ENCODE peak calls at places on chromosomes 12 and 14, in ten cellular contexts. One of them, this sample, is unnamed.

GRCh38 chr12:124738636-124739467 is 124.8 kb downstream of the SCARB1 start:
- DNase-seq in SK-MEL-5: no peak
- DNase-seq in fibroblast of the aortic adventitia: no peak
- DNase-seq in midbrain: no peak
- DNase-seq in brain pericyte: no peak
- DNase-seq in right lobe of liver: no peak
- DNase-seq in amygdala: no peak
- DNase-seq in cardiac fibroblast: no peak
- DNase-seq in hypothalamus: no peak
- DNase-seq in naive thymus-derived CD4-positive, alpha-beta T cell: no peak
- DNase-seq in this sample: peak

GRCh38 chr14:100827751-100828447 is 2.0 kb downstream of the MEG3 start:
- DNase-seq in SK-MEL-5: no peak
- DNase-seq in right lobe of liver: no peak
- DNase-seq in hypothalamus: no peak
- DNase-seq in naive thymus-derived CD4-positive, alpha-beta T cell: no peak
- DNase-seq in cardiac fibroblast: peak
- DNase-seq in midbrain: peak
- DNase-seq in fibroblast of the aortic adventitia: peak
- DNase-seq in amygdala: peak
- DNase-seq in brain pericyte: peak
- DNase-seq in this sample: no peak

GRCh38 chr14:52790756-52791203 is 627 bp downstream of the GNPNAT1 start:
- DNase-seq in midbrain: no peak
- DNase-seq in right lobe of liver: no peak
- DNase-seq in hypothalamus: no peak
- DNase-seq in SK-MEL-5: no peak
- DNase-seq in cardiac fibroblast: no peak
- DNase-seq in brain pericyte: no peak
- DNase-seq in naive thymus-derived CD4-positive, alpha-beta T cell: no peak
- DNase-seq in fibroblast of the aortic adventitia: no peak
- DNase-seq in amygdala: no peak
- DNase-seq in this sample: no peak

GRCh38 chr14:50932592-50933500 is 11.4 kb downstream of the PYGL start:
- DNase-seq in cardiac fibroblast: no peak
- DNase-seq in fibroblast of the aortic adventitia: no peak
- DNase-seq in naive thymus-derived CD4-positive, alpha-beta T cell: no peak
- DNase-seq in midbrain: no peak
- DNase-seq in SK-MEL-5: no peak
- DNase-seq in brain pericyte: no peak
- DNase-seq in hypothalamus: no peak
- DNase-seq in amygdala: no peak
- DNase-seq in right lobe of liver: no peak
- DNase-seq in this sample: no peak

GRCh38 chr14:50233335-50234250 is 2.2 kb upstream of the SOS2 start:
- DNase-seq in brain pericyte: no peak
- DNase-seq in midbrain: no peak
- DNase-seq in naive thymus-derived CD4-positive, alpha-beta T cell: no peak
- DNase-seq in cardiac fibroblast: no peak
- DNase-seq in amygdala: no peak
- DNase-seq in right lobe of liver: no peak
- DNase-seq in fibroblast of the aortic adventitia: no peak
- DNase-seq in SK-MEL-5: no peak
- DNase-seq in hypothalamus: no peak
- DNase-seq in this sample: no peak

GRCh38 chr14:30355431-30355913 is 203.5 kb upstream of the G2E3 start:
- DNase-seq in midbrain: no peak
- DNase-seq in hypothalamus: no peak
- DNase-seq in amygdala: no peak
- DNase-seq in brain pericyte: no peak
- DNase-seq in right lobe of liver: no peak
- DNase-seq in fibroblast of the aortic adventitia: no peak
- DNase-seq in naive thymus-derived CD4-positive, alpha-beta T cell: no peak
- DNase-seq in SK-MEL-5: no peak
- DNase-seq in cardiac fibroblast: peak
- DNase-seq in this sample: peak

GRCh38 chr14:104586832-104587620 is 7.5 kb downstream of the C14orf180 start:
- DNase-seq in SK-MEL-5: no peak
- DNase-seq in fibroblast of the aortic adventitia: no peak
- DNase-seq in right lobe of liver: no peak
- DNase-seq in brain pericyte: no peak
- DNase-seq in hypothalamus: no peak
- DNase-seq in amygdala: peak
- DNase-seq in midbrain: no peak
- DNase-seq in naive thymus-derived CD4-positive, alpha-beta T cell: no peak
- DNase-seq in cardiac fibroblast: no peak
- DNase-seq in this sample: no peak

GRCh38 chr14:68349900-68350323 is 443.0 kb downstream of the ZFP36L1 start:
- DNase-seq in cardiac fibroblast: peak
- DNase-seq in right lobe of liver: no peak
- DNase-seq in brain pericyte: peak
- DNase-seq in SK-MEL-5: no peak
- DNase-seq in fibroblast of the aortic adventitia: peak
- DNase-seq in midbrain: no peak
- DNase-seq in hypothalamus: no peak
- DNase-seq in amygdala: no peak
- DNase-seq in naive thymus-derived CD4-positive, alpha-beta T cell: no peak
- DNase-seq in this sample: no peak

GRCh38 chr14:104094709-104095425 is 9.4 kb downstream of the ASPG start:
- DNase-seq in amygdala: peak
- DNase-seq in SK-MEL-5: peak
- DNase-seq in fibroblast of the aortic adventitia: peak
- DNase-seq in brain pericyte: no peak
- DNase-seq in right lobe of liver: peak
- DNase-seq in cardiac fibroblast: peak
- DNase-seq in midbrain: peak
- DNase-seq in naive thymus-derived CD4-positive, alpha-beta T cell: peak
- DNase-seq in hypothalamus: peak
- DNase-seq in this sample: peak

GRCh38 chr12:71782007-71782406 is 27.3 kb downstream of the RAB21 start:
- DNase-seq in brain pericyte: no peak
- DNase-seq in hypothalamus: no peak
- DNase-seq in naive thymus-derived CD4-positive, alpha-beta T cell: no peak
- DNase-seq in SK-MEL-5: no peak
- DNase-seq in cardiac fibroblast: no peak
- DNase-seq in amygdala: no peak
- DNase-seq in right lobe of liver: no peak
- DNase-seq in fibroblast of the aortic adventitia: no peak
- DNase-seq in midbrain: no peak
- DNase-seq in this sample: no peak

GRCh38 chr12:65182012-65182739 is 12.8 kb downstream of the LEMD3 start:
- DNase-seq in right lobe of liver: no peak
- DNase-seq in amygdala: no peak
- DNase-seq in hypothalamus: no peak
- DNase-seq in brain pericyte: no peak
- DNase-seq in cardiac fibroblast: no peak
- DNase-seq in SK-MEL-5: no peak
- DNase-seq in midbrain: no peak
- DNase-seq in naive thymus-derived CD4-positive, alpha-beta T cell: no peak
- DNase-seq in fibroblast of the aortic adventitia: no peak
- DNase-seq in this sample: no peak

GRCh38 chr14:55588259-55588699 is 8.3 kb downstream of the KTN1 start:
- DNase-seq in brain pericyte: no peak
- DNase-seq in fibroblast of the aortic adventitia: peak
- DNase-seq in cardiac fibroblast: peak
- DNase-seq in naive thymus-derived CD4-positive, alpha-beta T cell: no peak
- DNase-seq in amygdala: no peak
- DNase-seq in hypothalamus: no peak
- DNase-seq in SK-MEL-5: peak
- DNase-seq in right lobe of liver: no peak
- DNase-seq in midbrain: no peak
- DNase-seq in this sample: no peak

GRCh38 chr12:29320295-29321090 is 60.5 kb downstream of the ERGIC2 start:
- DNase-seq in right lobe of liver: no peak
- DNase-seq in naive thymus-derived CD4-positive, alpha-beta T cell: no peak
- DNase-seq in fibroblast of the aortic adventitia: peak
- DNase-seq in midbrain: no peak
- DNase-seq in hypothalamus: no peak
- DNase-seq in amygdala: no peak
- DNase-seq in SK-MEL-5: no peak
- DNase-seq in cardiac fibroblast: peak
- DNase-seq in brain pericyte: no peak
- DNase-seq in this sample: peak

GRCh38 chr14:106694638-106695393 is 1168.4 kb downstream of the TMEM121 start:
- DNase-seq in cardiac fibroblast: no peak
- DNase-seq in amygdala: no peak
- DNase-seq in brain pericyte: no peak
- DNase-seq in fibroblast of the aortic adventitia: no peak
- DNase-seq in midbrain: no peak
- DNase-seq in right lobe of liver: no peak
- DNase-seq in SK-MEL-5: no peak
- DNase-seq in hypothalamus: no peak
- DNase-seq in naive thymus-derived CD4-positive, alpha-beta T cell: peak
- DNase-seq in this sample: no peak

GRCh38 chr14:72714871-72715214 is 179.1 kb downstream of the DPF3 start:
- DNase-seq in SK-MEL-5: no peak
- DNase-seq in hypothalamus: no peak
- DNase-seq in cardiac fibroblast: no peak
- DNase-seq in naive thymus-derived CD4-positive, alpha-beta T cell: no peak
- DNase-seq in brain pericyte: no peak
- DNase-seq in fibroblast of the aortic adventitia: no peak
- DNase-seq in midbrain: no peak
- DNase-seq in amygdala: no peak
- DNase-seq in right lobe of liver: no peak
- DNase-seq in this sample: no peak

GRCh38 chr12:132433641-132434395 is 56.1 kb upstream of the FBRSL1 start:
- DNase-seq in right lobe of liver: no peak
- DNase-seq in hypothalamus: no peak
- DNase-seq in fibroblast of the aortic adventitia: no peak
- DNase-seq in midbrain: no peak
- DNase-seq in cardiac fibroblast: no peak
- DNase-seq in SK-MEL-5: no peak
- DNase-seq in naive thymus-derived CD4-positive, alpha-beta T cell: no peak
- DNase-seq in brain pericyte: no peak
- DNase-seq in amygdala: no peak
- DNase-seq in this sample: no peak

GRCh38 chr12:76964784-76965571 is 86.2 kb upstream of the CSRP2 start:
- DNase-seq in amygdala: no peak
- DNase-seq in cardiac fibroblast: no peak
- DNase-seq in fibroblast of the aortic adventitia: no peak
- DNase-seq in SK-MEL-5: no peak
- DNase-seq in hypothalamus: no peak
- DNase-seq in midbrain: no peak
- DNase-seq in naive thymus-derived CD4-positive, alpha-beta T cell: no peak
- DNase-seq in right lobe of liver: no peak
- DNase-seq in brain pericyte: no peak
- DNase-seq in this sample: no peak

GRCh38 chr12:122961551-122962329 is 4.5 kb downstream of the ABCB9 start:
- DNase-seq in cardiac fibroblast: no peak
- DNase-seq in right lobe of liver: no peak
- DNase-seq in brain pericyte: no peak
- DNase-seq in fibroblast of the aortic adventitia: no peak
- DNase-seq in naive thymus-derived CD4-positive, alpha-beta T cell: no peak
- DNase-seq in amygdala: no peak
- DNase-seq in SK-MEL-5: no peak
- DNase-seq in midbrain: no peak
- DNase-seq in hypothalamus: no peak
- DNase-seq in this sample: no peak

GRCh38 chr12:87676726-87677125 is 352.5 kb downstream of the C12orf50 start:
- DNase-seq in midbrain: no peak
- DNase-seq in cardiac fibroblast: peak
- DNase-seq in right lobe of liver: no peak
- DNase-seq in hypothalamus: no peak
- DNase-seq in SK-MEL-5: no peak
- DNase-seq in brain pericyte: no peak
- DNase-seq in fibroblast of the aortic adventitia: no peak
- DNase-seq in amygdala: no peak
- DNase-seq in naive thymus-derived CD4-positive, alpha-beta T cell: no peak
- DNase-seq in this sample: no peak

GRCh38 chr12:30908389-30909087 is 18.0 kb upstream of the TSPAN11 start:
- DNase-seq in hypothalamus: no peak
- DNase-seq in fibroblast of the aortic adventitia: peak
- DNase-seq in amygdala: no peak
- DNase-seq in right lobe of liver: no peak
- DNase-seq in midbrain: no peak
- DNase-seq in SK-MEL-5: no peak
- DNase-seq in cardiac fibroblast: peak
- DNase-seq in naive thymus-derived CD4-positive, alpha-beta T cell: no peak
- DNase-seq in brain pericyte: peak
- DNase-seq in this sample: no peak

GRCh38 chr12:6943719-6944380 is at the start of the genes C12orf57 and RNU7-1:
- DNase-seq in hypothalamus: no peak
- DNase-seq in cardiac fibroblast: peak
- DNase-seq in fibroblast of the aortic adventitia: no peak
- DNase-seq in right lobe of liver: peak
- DNase-seq in SK-MEL-5: peak
- DNase-seq in amygdala: peak
- DNase-seq in midbrain: peak
- DNase-seq in naive thymus-derived CD4-positive, alpha-beta T cell: peak
- DNase-seq in brain pericyte: peak
- DNase-seq in this sample: peak

GRCh38 chr12:91316161-91316759 is 133.6 kb upstream of the DCN start:
- DNase-seq in SK-MEL-5: no peak
- DNase-seq in cardiac fibroblast: no peak
- DNase-seq in hypothalamus: no peak
- DNase-seq in brain pericyte: no peak
- DNase-seq in fibroblast of the aortic adventitia: peak
- DNase-seq in amygdala: no peak
- DNase-seq in midbrain: no peak
- DNase-seq in right lobe of liver: no peak
- DNase-seq in naive thymus-derived CD4-positive, alpha-beta T cell: no peak
- DNase-seq in this sample: no peak

GRCh38 chr12:98595152-98595988 is 1.9 kb downstream of the SLC25A3 start:
- DNase-seq in cardiac fibroblast: peak
- DNase-seq in hypothalamus: no peak
- DNase-seq in right lobe of liver: no peak
- DNase-seq in brain pericyte: peak
- DNase-seq in fibroblast of the aortic adventitia: peak
- DNase-seq in midbrain: no peak
- DNase-seq in SK-MEL-5: no peak
- DNase-seq in amygdala: no peak
- DNase-seq in naive thymus-derived CD4-positive, alpha-beta T cell: no peak
- DNase-seq in this sample: peak

GRCh38 chr14:60649815-60650381 is 621 bp upstream of the SIX1 start:
- DNase-seq in midbrain: no peak
- DNase-seq in naive thymus-derived CD4-positive, alpha-beta T cell: no peak
- DNase-seq in brain pericyte: no peak
- DNase-seq in cardiac fibroblast: peak
- DNase-seq in fibroblast of the aortic adventitia: peak
- DNase-seq in amygdala: no peak
- DNase-seq in hypothalamus: no peak
- DNase-seq in SK-MEL-5: no peak
- DNase-seq in right lobe of liver: no peak
- DNase-seq in this sample: no peak

This sample was measured in COLO829.